ENCODE peak calls at places on chromosome 18, in seven cellular contexts. B is NCI-H2081; U is NCI-H524; I is naive B cell; E is kidney glomerular epithelial cell; S is stimulated activated CD8-positive, alpha-beta memory T cell treated with anti-CD3 and anti-CD28 coated beads, Interleukin-4, amount 100 ng/mL, for 24 hours; C is mesothelial cell of epicardium. F is an unnamed sample.

GRCh38 chr18:76875390-76876330 is 53.3 kb downstream of the ZNF236 start:
- DNase-seq in I (peak), C (peak), E (peak), U (peak), B (peak), S (no peak), F (no peak)

GRCh38 chr18:8685141-8685913 is 20.0 kb upstream of the MTCL1 start:
- DNase-seq in I (no peak), B (peak), S (no peak), E (no peak), U (peak), C (no peak), F (no peak)

GRCh38 chr18:49160075-49160930 is 209.5 kb upstream of the SMAD7 start:
- DNase-seq in C (no peak), E (no peak), U (no peak), S (no peak), I (no peak), B (no peak), F (no peak)

GRCh38 chr18:63336366-63337099 is 17.0 kb upstream of the BCL2 start:
- DNase-seq in U (no peak), B (no peak), S (no peak), C (no peak), E (peak), I (no peak), F (no peak)

GRCh38 chr18:25279961-25280360 is 72.0 kb downstream of the ZNF521 start:
- DNase-seq in E (no peak), I (no peak), U (peak), C (no peak), B (no peak), S (no peak), F (no peak)

GRCh38 chr18:51236225-51236624 is 38.7 kb upstream of the MEX3C start:
- DNase-seq in I (no peak), S (no peak), B (no peak), E (peak), C (no peak), U (no peak), F (no peak)

GRCh38 chr18:65704051-65704450 is 46.8 kb upstream of the CDH7 start:
- DNase-seq in S (no peak), U (peak), E (no peak), B (peak), I (no peak), C (no peak), F (no peak)

GRCh38 chr18:75132931-75133525 is 75.9 kb downstream of the PTGR3 start:
- DNase-seq in C (peak), E (no peak), S (no peak), U (no peak), B (no peak), I (no peak), F (no peak)

GRCh38 chr18:34222396-34223163 is 2.1 kb downstream of the NOL4 start:
- DNase-seq in I (no peak), U (peak), E (peak), S (no peak), C (peak), B (peak), F (no peak)

GRCh38 chr18:33812186-33812585 is 234.2 kb downstream of the ASXL3 start:
- DNase-seq in C (no peak), E (no peak), S (no peak), I (no peak), B (no peak), U (no peak), F (no peak)

GRCh38 chr18:23825978-23826405 is 136.7 kb downstream of the LAMA3 start:
- DNase-seq in B (no peak), I (no peak), U (no peak), C (no peak), E (peak), S (no peak), F (no peak)